ENCODE peak calls at places on chromosomes 13 and 19, in four cellular contexts. H is heart left ventricle, V is adrenal gland, Q is tibial nerve. P is an unnamed sample.
A peak's percentile ranks its signal among the peaks of the same experiment; 100 is the strongest.

GRCh38 chr19:16380943-16381755 is 56.5 kb downstream of the KLF2 start:
- DNase-seq in V (no peak), H (no peak), Q (no peak), P (no peak)

GRCh38 chr13:26618726-26619125 is 61.2 kb downstream of the WASF3 start:
- DNase-seq in Q (no peak), V (no peak), H (no peak), P (no peak)

GRCh38 chr19:19528721-19529490 is at the start of gene YJEFN3:
- DNase-seq in H (no peak), V (peak; percentile 36), Q (no peak), P (peak; percentile 74)

GRCh38 chr13:83798731-83799130 is 83.5 kb downstream of the SLITRK1 start:
- DNase-seq in Q (no peak), H (no peak), V (no peak), P (no peak)

GRCh38 chr19:29422686-29423085 is 103.1 kb upstream of the VSTM2B start:
- DNase-seq in H (no peak), Q (no peak), V (no peak), P (no peak)

GRCh38 chr13:100392709-100393630 is 195.6 kb downstream of the GGACT start:
- DNase-seq in H (peak; percentile 64), Q (peak; percentile 80), V (peak; percentile 94), P (peak; percentile 59)

GRCh38 chr19:13987101-13987890 is 18.8 kb downstream of the RFX1 start:
- DNase-seq in H (peak; percentile 70), V (peak; percentile 71), Q (peak; percentile 27), P (peak; percentile 32)

GRCh38 chr13:113537205-113537604 is 46.7 kb upstream of the DCUN1D2 start:
- DNase-seq in V (no peak), Q (no peak), H (no peak), P (peak; percentile 5)

GRCh38 chr13:35356572-35356971 is 119.9 kb downstream of the MAB21L1 start:
- DNase-seq in H (no peak), Q (no peak), V (no peak), P (no peak)

GRCh38 chr19:40716031-40716654 is 543 bp downstream of the COQ8B start:
- DNase-seq in H (peak; percentile 40), V (peak; percentile 87), Q (peak; percentile 61), P (no peak)

GRCh38 chr19:39446365-39447084 is 1.1 kb downstream of the SUPT5H start:
- DNase-seq in Q (no peak), H (no peak), V (no peak), P (no peak)

GRCh38 chr19:54465367-54466109 is 2.0 kb upstream of the LENG9 start:
- DNase-seq in H (no peak), V (no peak), Q (no peak), P (no peak)

GRCh38 chr13:98507060-98507797 is 69.7 kb downstream of the STK24 start:
- DNase-seq in H (peak; percentile 73), Q (peak; percentile 60), V (peak; percentile 64), P (peak; percentile 72)

GRCh38 chr13:44221657-44222056 is 152.0 kb upstream of the SERP2 start:
- DNase-seq in Q (no peak), H (no peak), V (no peak), P (no peak)

GRCh38 chr19:16659464-16659831 is 496 bp downstream of the SMIM7 start:
- DNase-seq in Q (no peak), H (no peak), V (no peak), P (no peak)

GRCh38 chr13:75761373-75761772 is 125.2 kb downstream of the LMO7 start:
- DNase-seq in Q (no peak), H (no peak), V (no peak), P (no peak)
- TF ChIP-seq POLR2A in Q (no peak), H (no peak), V (no peak), P (no peak)

GRCh38 chr13:20848944-20849343 is 53.6 kb downstream of the XPO4 start:
- DNase-seq in V (no peak), H (no peak), Q (no peak), P (no peak)
- H3K27ac ChIP-seq in V (no peak overlapping the region), H (peak overlapping the region; percentile 48), Q (no peak overlapping the region), P (no peak overlapping the region)

GRCh38 chr19:42235181-42235580 is 7.2 kb downstream of the GSK3A start:
- DNase-seq in Q (no peak), H (no peak), V (no peak), P (no peak)

GRCh38 chr19:42233106-42233505 is 9.3 kb downstream of the GSK3A start:
- DNase-seq in Q (no peak), V (no peak), H (no peak), P (no peak)

GRCh38 chr19:42232435-42232834 is 10.0 kb downstream of the GSK3A start:
- DNase-seq in Q (no peak), V (no peak), H (no peak), P (no peak)

GRCh38 chr19:42234364-42234763 is 8.0 kb downstream of the GSK3A start:
- DNase-seq in H (no peak), V (no peak), Q (no peak), P (no peak)

DNA sequence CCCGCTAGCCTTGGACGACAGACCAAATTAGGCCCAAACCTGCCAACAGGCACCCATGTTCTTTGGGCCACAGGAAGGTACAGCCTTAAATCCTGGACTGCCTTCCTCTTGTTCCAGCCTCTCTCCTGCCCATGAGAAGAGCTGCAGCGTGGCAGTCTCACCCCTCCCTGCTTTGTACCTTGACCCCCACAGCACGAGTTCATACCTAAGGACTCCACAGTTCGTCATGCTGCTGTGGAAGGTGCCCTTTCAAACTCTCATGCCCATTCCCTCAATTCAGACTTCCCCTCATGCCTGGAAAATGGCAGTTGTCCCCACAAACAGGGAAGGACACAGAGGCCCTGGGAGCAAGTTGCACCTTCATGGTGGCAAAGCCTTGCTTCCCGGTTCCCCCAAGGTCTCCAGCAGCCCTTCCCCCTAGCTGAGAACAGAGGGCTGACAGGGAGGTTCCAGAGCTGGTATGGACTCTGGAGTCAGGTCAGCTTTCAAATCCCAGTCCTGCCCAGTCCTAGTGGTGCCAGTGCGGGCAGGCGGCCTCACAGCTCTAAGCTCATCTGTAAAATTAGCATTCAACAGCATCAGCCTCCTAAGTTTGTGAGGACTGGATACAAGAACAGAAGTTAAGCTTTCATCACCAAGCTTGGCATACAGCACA is 8.6 kb downstream of the GSK3A start:
- DNase-seq in H (no peak), Q (no peak), V (no peak), P (no peak)
- TF ChIP-seq POLR2A in H (no peak), Q (no peak), V (no peak), P (no peak)

DNA sequence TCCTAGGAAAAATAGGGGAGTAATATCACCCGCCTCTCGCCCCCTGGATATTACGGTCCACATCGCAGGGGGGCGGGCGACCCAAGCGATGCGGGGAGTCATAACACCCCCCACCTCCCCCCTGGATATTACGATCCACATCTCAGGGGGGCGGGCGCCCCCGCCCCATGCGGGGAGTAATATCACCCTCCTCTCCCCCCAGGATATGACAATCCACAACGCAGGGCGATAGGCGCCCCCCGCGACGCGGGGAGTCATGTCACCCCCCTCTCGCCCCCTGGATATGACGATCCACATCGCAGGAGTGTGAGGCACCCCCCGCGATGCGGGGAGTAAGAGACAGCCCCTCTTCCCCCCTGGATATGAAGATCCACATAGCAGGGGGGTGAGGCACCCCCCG is 684.4 kb upstream of the PCDH9 start:
- DNase-seq in V (no peak), H (no peak), Q (no peak), P (no peak)
- H3K27ac ChIP-seq in V (no peak overlapping the region), H (no peak overlapping the region), Q (no peak overlapping the region), P (no peak overlapping the region)